ENCODE peak calls at places on chromosomes 5 and 9, in eight cellular contexts. M is cardiac fibroblast, E is IMR-90, C is uterus, F is MM.1S, O is OCI-LY7, Z is choroid plexus epithelial cell, N is thyroid gland. W is an unnamed sample.

GRCh38 chr5:134735243-134735642 is 3.1 kb upstream of the CAMLG start:
- DNase-seq in M (no peak), E (no peak), C (no peak), F (no peak), O (peak; percentile 59), Z (no peak), N (no peak), W (no peak)

GRCh38 chr9:110152704-110153374 is 55.1 kb downstream of the C9orf152 start:
- DNase-seq in M (peak; percentile 74), E (peak; percentile 72), C (no peak), F (peak; percentile 56), O (peak; percentile 80), Z (peak; percentile 73), N (no peak), W (no peak)

GRCh38 chr9:79662553-79662956 is 90.8 kb downstream of the TLE4 start:
- DNase-seq in M (peak; percentile 22), E (no peak), C (no peak), F (no peak), O (no peak), Z (peak; percentile 38), N (no peak), W (no peak)

GRCh38 chr9:133467101-133467500 is 7.3 kb downstream of the CACFD1 start:
- DNase-seq in M (no peak), E (no peak), C (no peak), F (no peak), O (no peak), Z (no peak), N (no peak), W (no peak)

GRCh38 chr5:178244566-178244965 is 12.0 kb upstream of the PHYKPL start:
- DNase-seq in M (peak; percentile 20), E (peak; percentile 66), C (no peak), F (no peak), O (no peak), Z (peak; percentile 88), N (no peak), W (no peak)

GRCh38 chr9:133277467-133277866 is 2.5 kb upstream of the ABO start:
- DNase-seq in M (no peak), E (no peak), C (no peak), F (no peak), O (no peak), Z (no peak), N (no peak), W (no peak)

GRCh38 chr5:132439521-132440206 is 50.9 kb downstream of the IRF1 start:
- DNase-seq in M (peak; percentile 92), E (peak; percentile 97), C (peak; percentile 89), F (no peak), O (no peak), Z (peak; percentile 89), N (peak; percentile 52), W (no peak)

GRCh38 chr9:27367175-27367798 is 70.3 kb upstream of the EQTN start:
- DNase-seq in M (no peak), E (no peak), C (no peak), F (peak; percentile 56), O (peak; percentile 51), Z (no peak), N (no peak), W (no peak)

GRCh38 chr9:134662143-134662876 is 20.7 kb downstream of the COL5A1 start:
- DNase-seq in M (peak; percentile 96), E (peak; percentile 88), C (peak; percentile 84), F (no peak), O (no peak), Z (peak; percentile 90), N (no peak), W (no peak)

GRCh38 chr9:37408933-37409710 is 13.4 kb upstream of the GRHPR start:
- DNase-seq in M (no peak), E (no peak), C (no peak), F (peak; percentile 99), O (peak; percentile 100), Z (no peak), N (no peak), W (peak; percentile 100)

GRCh38 chr5:31581498-31582099 is 49.5 kb downstream of the C5orf22 start:
- DNase-seq in M (peak; percentile 67), E (peak; percentile 52), C (no peak), F (peak; percentile 49), O (peak; percentile 56), Z (peak; percentile 73), N (no peak), W (no peak)

GRCh38 chr5:66769839-66770617 is 173.8 kb downstream of the MAST4 start:
- DNase-seq in M (peak; percentile 29), E (no peak), C (peak; percentile 15), F (no peak), O (peak; percentile 36), Z (peak; percentile 31), N (peak; percentile 8), W (no peak)

GRCh38 chr5:15831408-15831807 is 331.4 kb downstream of the FBXL7 start:
- DNase-seq in M (no peak), E (no peak), C (no peak), F (no peak), O (no peak), Z (no peak), N (no peak), W (no peak)

GRCh38 chr9:124537926-124538325 is 30.7 kb upstream of the NR5A1 start:
- DNase-seq in M (no peak), E (no peak), C (no peak), F (no peak), O (no peak), Z (no peak), N (no peak), W (no peak)

GRCh38 chr9:34984049-34984448 is 5.5 kb upstream of the DNAJB5 start:
- DNase-seq in M (peak; percentile 49), E (peak; percentile 48), C (no peak), F (peak; percentile 36), O (peak; percentile 61), Z (peak; percentile 48), N (peak; percentile 29), W (no peak)

GRCh38 chr9:1978941-1979340 is 36.2 kb upstream of the SMARCA2 start:
- DNase-seq in M (peak; percentile 77), E (peak; percentile 45), C (no peak), F (no peak), O (no peak), Z (peak; percentile 2), N (peak; percentile 3), W (no peak)

GRCh38 chr5:109652096-109652495 is 37.6 kb upstream of the MAN2A1 start:
- DNase-seq in M (no peak), E (no peak), C (no peak), F (no peak), O (no peak), Z (peak; percentile 30), N (no peak), W (no peak)

GRCh38 chr9:107739601-107740082 is 250.1 kb upstream of the KLF4 start:
- DNase-seq in M (peak; percentile 95), E (peak; percentile 15), C (peak; percentile 76), F (no peak), O (no peak), Z (no peak), N (peak; percentile 82), W (no peak)

DNA sequence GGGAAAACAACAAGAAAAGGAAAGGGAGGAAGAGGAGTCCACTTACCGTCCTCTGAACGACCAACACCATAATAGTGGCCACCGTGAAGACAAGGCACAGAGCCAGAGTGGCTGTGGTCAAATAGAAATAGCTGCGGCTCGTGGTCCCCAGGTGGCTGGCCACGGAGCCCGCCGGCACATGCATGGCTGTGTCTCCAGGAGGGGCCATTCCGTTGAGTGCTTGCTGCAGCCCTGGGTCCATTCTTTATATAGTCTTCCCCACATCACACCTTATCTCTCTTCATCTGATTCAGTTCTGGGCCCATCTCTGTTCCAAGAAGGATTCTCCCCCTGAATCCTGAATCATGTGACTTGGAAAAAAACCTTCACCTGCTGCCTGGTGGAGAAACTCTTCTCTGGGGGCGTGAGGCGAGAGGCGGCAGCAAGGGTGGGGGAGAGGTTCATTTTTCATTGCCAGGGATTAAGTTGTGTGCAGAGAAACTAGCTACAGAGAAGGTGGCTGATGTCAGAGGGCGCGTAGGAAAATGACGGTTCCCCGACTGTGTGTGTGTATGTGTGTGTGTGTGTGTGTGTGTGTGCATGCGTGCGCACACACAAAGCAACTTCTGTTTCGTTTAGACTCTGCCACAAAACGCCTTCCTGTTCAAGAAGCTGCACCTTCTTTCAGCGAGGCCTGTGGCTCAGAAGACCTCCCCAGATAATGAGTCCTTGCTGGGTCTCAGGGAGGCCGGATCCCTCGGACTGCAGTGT is at the start of gene TNFSF8:
- DNase-seq in M (no peak), E (no peak), C (no peak), F (no peak), O (peak; percentile 90), Z (no peak), N (no peak), W (no peak)
- H3K4me3 ChIP-seq in M (no peak within 1 kb of the TSS), E (no peak within 1 kb of the TSS), C (no peak within 1 kb of the TSS), F (no peak within 1 kb of the TSS), O (peak within 1 kb of the TSS; percentile 76), Z (no peak within 1 kb of the TSS), N (no peak within 1 kb of the TSS), W (no peak within 1 kb of the TSS)

DNA sequence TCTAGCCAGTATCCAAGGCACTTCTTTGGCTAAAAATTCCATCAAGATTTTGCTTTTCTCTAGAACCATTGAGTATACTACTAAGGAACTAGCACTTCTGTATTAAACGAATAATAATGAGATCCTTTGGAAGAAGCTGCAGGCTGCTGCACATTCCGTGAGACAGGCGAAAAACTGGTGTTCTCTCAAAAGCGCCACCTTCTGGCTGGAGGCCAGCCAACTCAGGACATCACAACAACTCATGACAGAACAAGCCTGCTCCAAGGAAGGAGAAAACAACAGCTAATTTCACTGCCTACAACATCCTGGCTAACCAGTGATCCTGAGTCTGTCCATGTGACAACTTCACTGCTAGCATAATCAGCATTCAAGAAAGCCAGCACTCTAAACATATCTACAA is 150.4 kb downstream of the YTHDC2 start:
- DNase-seq in M (peak; percentile 62), E (peak; percentile 16), C (no peak), F (peak; percentile 50), O (peak; percentile 37), Z (peak; percentile 69), N (peak; percentile 60), W (peak; percentile 22)
- TF ChIP-seq CTCF in M (peak; percentile 16), E (peak; percentile 21), C (no peak), F (peak; percentile 67), O (peak; percentile 82), Z (peak; percentile 58), N (no peak), W (peak; percentile 75)

GRCh38 chr9:89678394-89679005 is 73.7 kb downstream of the GADD45G start:
- DNase-seq in M (no peak), E (no peak), C (no peak), F (no peak), O (no peak), Z (no peak), N (no peak), W (no peak)
- H3K4me3 ChIP-seq in M (no peak overlapping the region), E (no peak overlapping the region), C (no peak overlapping the region), F (no peak overlapping the region), O (no peak overlapping the region), Z (no peak overlapping the region), N (no peak overlapping the region), W (no peak overlapping the region)

GRCh38 chr9:8430945-8431344 is 631.4 kb upstream of the DMAC1 start:
- DNase-seq in M (no peak), E (no peak), C (no peak), F (no peak), O (no peak), Z (no peak), N (no peak), W (no peak)

GRCh38 chr9:8431505-8431904 is 631.9 kb upstream of the DMAC1 start:
- DNase-seq in M (no peak), E (no peak), C (no peak), F (no peak), O (no peak), Z (no peak), N (no peak), W (no peak)

GRCh38 chr9:8429768-8430167 is 630.2 kb upstream of the DMAC1 start:
- DNase-seq in M (no peak), E (no peak), C (no peak), F (no peak), O (no peak), Z (no peak), N (no peak), W (no peak)

GRCh38 chr9:8428389-8428788 is 628.8 kb upstream of the DMAC1 start:
- DNase-seq in M (no peak), E (no peak), C (no peak), F (peak; percentile 9), O (no peak), Z (no peak), N (no peak), W (no peak)

GRCh38 chr9:8429157-8429556 is 629.6 kb upstream of the DMAC1 start:
- DNase-seq in M (no peak), E (no peak), C (no peak), F (peak; percentile 9), O (no peak), Z (no peak), N (no peak), W (no peak)
- TF ChIP-seq CTCF in M (no peak), E (no peak), C (no peak), F (no peak), O (no peak), Z (no peak), N (no peak), W (no peak)

W was measured in GM12864.